ENCODE peak calls at places on chromosomes 2 and 18, in eight cellular contexts. M is SK-N-SH, U is Peyer's patch, G is B cell, W is body of pancreas, Z is endothelial cell, E is heart left ventricle, P is IMR-90. V is an unnamed sample.
A peak's percentile ranks its signal among the peaks of the same experiment; 100 is the strongest.

GRCh38 chr2:144516417-144516980 is 3.4 kb downstream of the ZEB2 start:
- DNase-seq in M (peak; percentile 76), U (no peak), G (peak; percentile 51), W (no peak), Z (no peak), E (no peak), P (no peak), V (peak; percentile 53)

GRCh38 chr2:55150834-55151233 is 81.3 kb downstream of the CLHC1 start:
- DNase-seq in M (no peak), U (no peak), G (peak; percentile 77), W (peak; percentile 50), Z (no peak), E (no peak), P (no peak), V (peak; percentile 50)

GRCh38 chr2:151241224-151241623 is 20.4 kb downstream of the RBM43 start:
- DNase-seq in M (no peak), U (no peak), G (no peak), W (no peak), Z (no peak), E (no peak), P (peak; percentile 36), V (no peak)

GRCh38 chr2:113922335-113922734 is 32.4 kb downstream of the ACTR3 start:
- DNase-seq in M (no peak), U (no peak), G (peak; percentile 18), W (no peak), Z (no peak), E (no peak), P (no peak), V (no peak)

GRCh38 chr2:45905643-45905969 is 254.1 kb downstream of the PRKCE start:
- DNase-seq in M (no peak), U (no peak), G (no peak), W (no peak), Z (no peak), E (no peak), P (no peak), V (no peak)

GRCh38 chr2:159592446-159592845 is 23.9 kb downstream of the BAZ2B start:
- DNase-seq in M (no peak), U (no peak), G (no peak), W (no peak), Z (no peak), E (no peak), P (no peak), V (no peak)

GRCh38 chr2:27049422-27050280 is 1.8 kb upstream of the AGBL5 start:
- DNase-seq in M (peak; percentile 88), U (no peak), G (peak; percentile 73), W (peak; percentile 41), Z (peak; percentile 53), E (peak; percentile 36), P (no peak), V (peak; percentile 82)

GRCh38 chr2:21251216-21251971 is 127.6 kb downstream of the TDRD15 start:
- DNase-seq in M (no peak), U (no peak), G (no peak), W (no peak), Z (no peak), E (no peak), P (no peak), V (no peak)

GRCh38 chr2:119482481-119483394 is 41.5 kb downstream of the SCTR start:
- DNase-seq in M (peak; percentile 71), U (no peak), G (no peak), W (no peak), Z (no peak), E (peak; percentile 75), P (no peak), V (no peak)

GRCh38 chr2:26503238-26503880 is 25.4 kb upstream of the OTOF start:
- DNase-seq in M (peak; percentile 52), U (peak; percentile 85), G (peak; percentile 56), W (peak; percentile 88), Z (peak; percentile 79), E (peak; percentile 75), P (peak; percentile 11), V (peak; percentile 92)

GRCh38 chr18:44039216-44039615 is 641.5 kb upstream of the SETBP1 start:
- DNase-seq in M (no peak), U (no peak), G (no peak), W (no peak), Z (no peak), E (no peak), P (no peak), V (no peak)

GRCh38 chr2:9775999-9776685 is 67.1 kb upstream of the TAF1B start:
- DNase-seq in M (no peak), U (peak; percentile 40), G (no peak), W (no peak), Z (no peak), E (peak; percentile 18), P (no peak), V (no peak)

GRCh38 chr2:110157153-110157793 is 41.7 kb upstream of the MALL start:
- DNase-seq in M (peak; percentile 48), U (no peak), G (peak; percentile 33), W (peak; percentile 42), Z (peak; percentile 15), E (no peak), P (peak; percentile 77), V (peak; percentile 50)

GRCh38 chr2:12428324-12428723 is 288.4 kb upstream of the TRIB2 start:
- DNase-seq in M (no peak), U (no peak), G (no peak), W (no peak), Z (no peak), E (no peak), P (peak; percentile 53), V (no peak)

GRCh38 chr2:197196737-197197136 is 113.8 kb downstream of the ANKRD44 start:
- DNase-seq in M (no peak), U (no peak), G (no peak), W (no peak), Z (no peak), E (no peak), P (no peak), V (no peak)

GRCh38 chr2:45935791-45936622 is 284.5 kb downstream of the PRKCE start:
- DNase-seq in M (peak; percentile 88), U (peak; percentile 91), G (peak; percentile 72), W (peak; percentile 96), Z (peak; percentile 75), E (peak; percentile 97), P (peak; percentile 99), V (peak; percentile 79)

GRCh38 chr2:239223330-239224248 is 177.2 kb downstream of the HDAC4 start:
- DNase-seq in M (no peak), U (peak; percentile 83), G (no peak), W (peak; percentile 59), Z (no peak), E (peak; percentile 49), P (peak; percentile 53), V (no peak)

GRCh38 chr18:21632393-21632792 is 20.3 kb downstream of the SNRPD1 start:
- DNase-seq in M (no peak), U (no peak), G (no peak), W (no peak), Z (no peak), E (no peak), P (no peak), V (no peak)
- TF ChIP-seq CTCF in M (peak; percentile 27), U (no peak), G (no peak), W (no peak), Z (no peak), E (no peak), P (no peak), V (no peak)

GRCh38 chr2:174717273-174717672 is 47.0 kb downstream of the CHRNA1 start:
- DNase-seq in M (no peak), U (no peak), G (no peak), W (no peak), Z (no peak), E (no peak), P (peak; percentile 53), V (no peak)

GRCh38 chr2:174717916-174718315 is 46.4 kb downstream of the CHRNA1 start:
- DNase-seq in M (no peak), U (no peak), G (no peak), W (no peak), Z (no peak), E (no peak), P (no peak), V (no peak)

GRCh38 chr2:174719016-174719415 is 45.3 kb downstream of the CHRNA1 start:
- DNase-seq in M (no peak), U (no peak), G (no peak), W (no peak), Z (no peak), E (no peak), P (no peak), V (no peak)

GRCh38 chr2:174718591-174718990 is 45.7 kb downstream of the CHRNA1 start:
- DNase-seq in M (no peak), U (no peak), G (no peak), W (no peak), Z (no peak), E (no peak), P (no peak), V (no peak)

GRCh38 chr2:174716785-174717184 is 47.5 kb downstream of the CHRNA1 start:
- DNase-seq in M (no peak), U (no peak), G (no peak), W (no peak), Z (no peak), E (no peak), P (no peak), V (no peak)
- TF ChIP-seq CTCF in M (no peak), U (no peak), G (no peak), W (no peak), Z (no peak), E (no peak), P (no peak), V (no peak)

GRCh38 chr2:127405252-127405605 is 13.0 kb upstream of the PROC start:
- DNase-seq in M (no peak), U (peak; percentile 43), G (no peak), W (no peak), Z (no peak), E (no peak), P (no peak), V (no peak)

GRCh38 chr2:127400897-127401756 is 13.4 kb upstream of the MAP3K2 start:
- DNase-seq in M (no peak), U (peak; percentile 96), G (no peak), W (no peak), Z (no peak), E (no peak), P (peak; percentile 78), V (peak; percentile 12)

GRCh38 chr2:127401757-127402695 is 14.3 kb upstream of the MAP3K2 start:
- DNase-seq in M (no peak), U (peak; percentile 77), G (no peak), W (no peak), Z (no peak), E (no peak), P (peak; percentile 32), V (peak; percentile 37)

GRCh38 chr2:127404466-127405251 is 13.6 kb upstream of the PROC start:
- DNase-seq in M (no peak), U (no peak), G (no peak), W (no peak), Z (no peak), E (no peak), P (no peak), V (no peak)

GRCh38 chr2:127403460-127403859 is 14.8 kb upstream of the PROC start:
- DNase-seq in M (no peak), U (no peak), G (no peak), W (no peak), Z (no peak), E (no peak), P (no peak), V (no peak)
- TF ChIP-seq CTCF in M (no peak), U (no peak), G (no peak), W (no peak), Z (no peak), E (no peak), P (no peak), V (no peak)

DNA sequence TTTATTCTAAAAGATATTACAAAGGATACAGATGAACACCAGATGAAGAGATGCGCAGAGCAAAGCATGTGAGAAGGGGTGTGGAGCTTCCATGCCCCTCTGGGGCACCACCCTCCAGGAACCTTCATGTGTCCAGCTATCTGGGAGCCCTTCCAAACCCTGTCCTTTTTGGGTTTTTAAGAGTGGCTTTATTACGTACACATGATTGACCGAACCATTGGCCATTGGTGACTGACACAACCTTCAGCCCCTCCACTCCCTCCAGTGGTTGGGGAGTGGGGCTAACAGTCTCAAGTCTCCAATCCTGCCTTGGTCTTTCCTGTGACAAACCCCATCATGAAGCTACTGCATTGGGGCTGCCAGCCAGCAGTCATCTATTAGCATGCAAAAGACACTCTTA is 19.5 kb downstream of the IL1B start:
- DNase-seq in M (no peak), U (no peak), G (no peak), W (no peak), Z (no peak), E (no peak), P (no peak), V (no peak)
- TF ChIP-seq CTCF in M (no peak), U (no peak), G (no peak), W (no peak), Z (no peak), E (no peak), P (no peak), V (no peak)

V was measured in GM20000.